ENCODE peak calls at places on chromosomes 13 and 19, in nine cellular contexts. I is PC-3; F is endothelial cell of umbilical vein; Q is hepatocyte; X is ovary; O is suprapubic skin; E is CD8-positive, alpha-beta T cell; T is right lobe of liver; U is adrenal gland. R is an unnamed sample.
A peak's percentile ranks its signal among the peaks of the same experiment; 100 is the strongest.

GRCh38 chr19:16789238-16789637 is 40.0 kb upstream of the SIN3B start:
- DNase-seq in I (no peak), X (no peak), Q (no peak), U (no peak), O (no peak), T (no peak), F (no peak), E (no peak), R (no peak)

GRCh38 chr13:93244141-93244917 is 17.7 kb downstream of the GPC6 start:
- DNase-seq in T (no peak), U (peak; percentile 28), O (no peak), X (no peak), F (no peak), Q (peak; percentile 21), E (no peak), I (no peak), R (no peak)

GRCh38 chr13:30933334-30933681 is 852 bp downstream of the TEX26 start:
- DNase-seq in U (no peak), F (no peak), T (no peak), Q (no peak), E (no peak), I (no peak), X (no peak), O (no peak), R (no peak)

GRCh38 chr19:35841961-35842595 is 10.2 kb downstream of the NPHS1 start:
- DNase-seq in I (no peak), X (no peak), F (no peak), O (no peak), Q (no peak), U (no peak), T (no peak), E (no peak), R (no peak)

GRCh38 chr19:38989066-38989605 is 13.6 kb upstream of the FBXO17 start:
- DNase-seq in U (no peak), I (peak; percentile 7), O (no peak), Q (peak; percentile 65), X (no peak), T (no peak), F (no peak), E (no peak), R (no peak)

GRCh38 chr19:13684021-13684420 is 80.3 kb upstream of the MRI1 start:
- DNase-seq in T (no peak), X (no peak), U (no peak), F (no peak), E (no peak), I (no peak), Q (no peak), O (no peak), R (no peak)

GRCh38 chr19:15628236-15629002 is 12.3 kb upstream of the CYP4F3 start:
- DNase-seq in I (no peak), T (no peak), U (no peak), X (no peak), O (no peak), F (no peak), E (no peak), Q (no peak), R (no peak)

GRCh38 chr19:39765091-39766076 is 13.3 kb upstream of the LEUTX start:
- DNase-seq in Q (peak; percentile 77), I (peak; percentile 57), O (no peak), X (no peak), F (peak; percentile 43), U (peak; percentile 55), E (peak; percentile 60), T (peak; percentile 23), R (peak; percentile 16)

GRCh38 chr19:33399745-33400681 is 26.5 kb downstream of the CEBPG start:
- DNase-seq in X (no peak), Q (no peak), F (no peak), O (no peak), U (no peak), E (no peak), T (peak; percentile 75), I (no peak), R (no peak)

GRCh38 chr13:52903320-52903719 is 54.9 kb upstream of the PCDH8 start:
- DNase-seq in Q (no peak), F (no peak), E (no peak), U (no peak), T (no peak), I (no peak), X (no peak), O (no peak), R (no peak)

GRCh38 chr13:35630551-35631275 is 154.2 kb upstream of the MAB21L1 start:
- DNase-seq in O (no peak), T (no peak), X (no peak), U (peak; percentile 11), Q (peak; percentile 76), I (peak; percentile 71), F (peak; percentile 13), E (no peak), R (no peak)

GRCh38 chr19:50513746-50514345 is at the start of gene ASPDH:
- DNase-seq in T (no peak), Q (peak; percentile 20), O (peak; percentile 73), I (no peak), X (no peak), F (no peak), E (no peak), U (no peak), R (no peak)

GRCh38 chr19:3538965-3539742 is at the start of gene TEKTIP1:
- DNase-seq in O (no peak), X (no peak), E (no peak), U (peak; percentile 67), I (no peak), Q (no peak), T (no peak), F (no peak), R (no peak)

GRCh38 chr13:114035186-114035582 is 61.3 kb upstream of the C13orf46 start:
- DNase-seq in F (no peak), E (no peak), X (no peak), O (no peak), I (no peak), T (no peak), U (no peak), Q (no peak), R (no peak)

GRCh38 chr19:14116525-14116917 is 1.0 kb downstream of the PRKACA start:
- DNase-seq in I (no peak), T (no peak), Q (no peak), E (no peak), X (no peak), O (no peak), F (no peak), U (no peak), R (no peak)

GRCh38 chr19:18675779-18676178 is 7.7 kb upstream of the CRTC1 start:
- DNase-seq in O (no peak), X (no peak), I (peak; percentile 13), U (no peak), T (no peak), E (peak; percentile 22), Q (no peak), F (no peak), R (peak; percentile 19)

GRCh38 chr19:39983695-39984302 is 12.8 kb downstream of the PSMC4 start:
- DNase-seq in Q (no peak), X (no peak), U (no peak), O (no peak), F (no peak), T (no peak), I (no peak), E (no peak), R (no peak)

GRCh38 chr13:48315981-48316380 is 12.4 kb downstream of the RB1 start:
- DNase-seq in F (no peak), E (no peak), I (no peak), T (no peak), Q (no peak), O (no peak), U (no peak), X (no peak), R (no peak)

GRCh38 chr19:54141356-54141755 is 3.8 kb downstream of the CNOT3 start:
- DNase-seq in U (no peak), O (no peak), I (no peak), T (no peak), F (no peak), Q (no peak), E (no peak), X (no peak), R (no peak)
- H3K27ac ChIP-seq in U (no peak overlapping the region), O (no peak overlapping the region), I (no peak overlapping the region), T (no peak overlapping the region), F (no peak overlapping the region), Q (no peak overlapping the region), E (no peak overlapping the region), X (no peak overlapping the region), R (peak overlapping the region; percentile 5)

DNA sequence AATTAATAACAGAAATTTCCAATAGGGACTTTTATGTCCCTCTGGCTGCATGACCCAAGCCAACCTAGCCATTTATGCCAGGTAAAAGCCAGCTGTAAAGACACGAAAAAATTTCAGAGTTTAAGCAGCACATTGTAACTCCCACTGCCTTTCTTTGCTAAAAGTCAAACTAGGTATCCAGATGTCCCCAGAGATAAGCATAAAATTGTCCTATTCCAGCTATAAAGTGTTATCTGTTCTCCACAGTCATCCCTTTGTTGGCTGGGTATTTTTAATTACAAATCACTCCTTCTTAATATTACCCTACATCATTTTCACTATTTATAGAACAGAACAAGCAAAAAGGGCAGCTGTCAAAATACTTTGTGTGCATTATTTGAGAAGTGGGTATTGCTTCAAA is 3.2 kb upstream of the ZNF154 start:
- DNase-seq in I (no peak), O (no peak), F (no peak), U (no peak), T (no peak), X (no peak), E (no peak), Q (no peak), R (no peak)
- H3K9me3 ChIP-seq in I (peaks cover 11% of the 10 kb centered on the region), O (peaks cover 68% of the 10 kb centered on the region), F (no peaks in the 10 kb centered on the region), U (no peaks in the 10 kb centered on the region), T (no peaks in the 10 kb centered on the region), X (peaks cover 52% of the 10 kb centered on the region), E (peaks cover 36% of the 10 kb centered on the region), Q (no peaks in the 10 kb centered on the region), R (peaks cover 21% of the 10 kb centered on the region)

DNA sequence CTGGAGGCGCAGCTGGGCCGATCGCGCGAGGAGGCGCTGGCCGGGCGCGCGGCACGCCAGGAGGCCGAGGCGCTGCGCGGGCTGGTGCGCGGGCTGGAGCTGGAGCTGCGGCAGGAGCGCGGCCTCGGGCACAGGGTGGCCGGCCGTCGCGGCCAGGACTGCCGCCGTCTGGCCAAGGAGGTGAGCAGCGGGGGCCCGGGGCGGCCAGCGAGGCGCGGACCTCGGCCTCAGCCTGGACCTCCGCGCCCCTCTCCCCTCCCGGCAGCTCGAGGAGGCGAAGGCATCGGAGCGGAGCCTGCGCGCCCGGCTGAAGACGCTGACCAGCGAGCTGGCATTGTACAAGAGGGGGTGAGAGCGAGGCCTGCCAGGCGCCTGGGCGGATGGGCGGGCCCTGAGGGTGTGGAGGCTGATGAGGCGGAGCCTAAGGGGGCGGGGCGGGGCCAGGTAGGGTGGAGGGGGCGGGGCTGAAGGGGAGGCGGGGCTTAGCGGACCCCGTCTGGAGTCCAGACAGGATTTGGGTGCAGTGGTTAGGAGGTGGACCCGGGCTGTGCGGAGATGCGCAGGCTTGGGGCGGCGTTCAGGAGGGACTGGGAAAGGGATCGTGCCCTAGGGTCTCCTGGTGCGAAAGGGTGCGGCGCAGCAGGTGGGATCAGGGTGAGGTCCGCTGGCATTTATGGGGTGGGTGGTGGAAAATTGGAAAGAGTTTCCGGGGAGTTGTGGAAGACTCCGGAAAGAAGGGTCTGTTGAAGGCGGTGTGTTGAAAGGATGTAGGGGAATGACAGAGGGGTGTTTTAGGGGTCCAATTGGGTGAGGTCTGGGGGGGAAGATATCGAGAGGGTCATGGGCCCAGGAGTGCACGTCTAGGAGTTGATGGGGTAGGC is 7.5 kb downstream of the PGLYRP1 start:
- DNase-seq in T (peak; percentile 74), Q (peak; percentile 83), F (peak; percentile 51), E (peak; percentile 68), U (peak; percentile 54), I (no peak), O (no peak), X (peak; percentile 46), R (peak; percentile 67)
- H3K4me3 ChIP-seq in T (peak overlapping the region; percentile 48), Q (no peak overlapping the region), F (peak overlapping the region; percentile 22), E (peak overlapping the region; percentile 93), U (no peak overlapping the region), I (no peak overlapping the region), O (peak overlapping the region; percentile 58), X (no peak overlapping the region), R (no peak overlapping the region)

GRCh38 chr13:55493297-55493696 is 1647.4 kb upstream of the PRR20A start:
- DNase-seq in U (no peak), I (no peak), T (no peak), O (no peak), Q (no peak), F (no peak), X (no peak), E (no peak), R (no peak)
- H3K27ac ChIP-seq in U (no peak overlapping the region), I (no peak overlapping the region), T (no peak overlapping the region), O (no peak overlapping the region), Q (no peak overlapping the region), F (no peak overlapping the region), X (no peak overlapping the region), E (no peak overlapping the region), R (no peak overlapping the region)